ENCODE peak calls at places on chromosomes 12 and 14, in seven cellular contexts. J, R, G, H, X, U and T are unnamed samples.

GRCh38 chr12:102851246-102851645 is 65.8 kb downstream of the PAH start:
- DNase-seq in G (no peak), H (no peak), U (peak; percentile 4), R (no peak), X (no peak), J (no peak), T (no peak)

GRCh38 chr14:77647853-77648252 is 31.4 kb upstream of the SPTLC2 start:
- DNase-seq in J (no peak), H (no peak), R (no peak), U (no peak), X (no peak), G (no peak), T (no peak)

GRCh38 chr12:103600967-103601728 is 14.1 kb downstream of the STAB2 start:
- DNase-seq in U (no peak), J (no peak), G (no peak), R (no peak), X (no peak), H (no peak), T (no peak)

GRCh38 chr12:132824053-132824452 is 4.6 kb downstream of the GOLGA3 start:
- DNase-seq in X (no peak), G (no peak), U (peak; percentile 80), R (peak; percentile 32), H (no peak), J (no peak), T (no peak)

GRCh38 chr14:76640923-76641395 is 120.3 kb upstream of the VASH1 start:
- DNase-seq in J (no peak), H (no peak), G (no peak), U (no peak), R (no peak), X (no peak), T (no peak)

GRCh38 chr14:81474156-81474492 is 59.5 kb downstream of the SEL1L start:
- DNase-seq in J (no peak), X (no peak), H (no peak), U (no peak), R (no peak), G (no peak), T (no peak)

GRCh38 chr12:5262885-5263284 is 169.0 kb upstream of the NTF3 start:
- DNase-seq in G (no peak), H (no peak), U (no peak), X (no peak), J (no peak), R (peak; percentile 56), T (no peak)

GRCh38 chr12:3137268-3137761 is 60.1 kb downstream of the TSPAN9 start:
- DNase-seq in X (no peak), H (peak; percentile 62), U (peak; percentile 48), R (peak; percentile 26), G (no peak), J (peak; percentile 63), T (no peak)

GRCh38 chr14:101590062-101590461 is 28.8 kb downstream of the DIO3 start:
- DNase-seq in G (no peak), J (no peak), H (no peak), U (no peak), X (peak; percentile 40), R (no peak), T (no peak)

GRCh38 chr14:64737391-64738305 is 33.4 kb downstream of the PLEKHG3 start:
- DNase-seq in R (no peak), X (no peak), G (no peak), J (no peak), U (no peak), H (no peak), T (no peak)

GRCh38 chr14:51079489-51079888 is 15.4 kb downstream of the TRIM9 start:
- DNase-seq in J (no peak), G (no peak), X (no peak), R (no peak), U (peak; percentile 50), H (no peak), T (no peak)

GRCh38 chr14:106417224-106418049 is 891.1 kb downstream of the TMEM121 start:
- DNase-seq in X (peak; percentile 100), R (no peak), G (no peak), U (no peak), H (peak; percentile 64), J (no peak), T (no peak)

GRCh38 chr12:11807453-11807852 is 158.0 kb downstream of the ETV6 start:
- DNase-seq in X (no peak), H (no peak), G (no peak), R (no peak), J (no peak), U (peak; percentile 47), T (no peak)

GRCh38 chr12:111160350-111161142 is 208.3 kb downstream of the PHETA1 start:
- DNase-seq in U (no peak), X (no peak), H (no peak), G (no peak), R (no peak), J (no peak), T (no peak)

GRCh38 chr12:101759396-101760047 is 20.3 kb upstream of the SYCP3 start:
- DNase-seq in J (peak; percentile 67), H (no peak), G (no peak), U (peak; percentile 52), R (peak; percentile 15), X (no peak), T (no peak)

GRCh38 chr12:53798575-53798974 is 46.8 kb upstream of the CISTR start:
- DNase-seq in G (peak; percentile 56), X (no peak), J (no peak), U (no peak), R (no peak), H (no peak), T (no peak)

GRCh38 chr12:46382974-46383653 is 10.5 kb upstream of the SLC38A2 start:
- DNase-seq in G (peak; percentile 94), R (peak; percentile 96), H (peak; percentile 99), U (peak; percentile 97), J (peak; percentile 88), X (peak; percentile 94), T (peak; percentile 96)

GRCh38 chr12:92971869-92972524 is 42.9 kb upstream of the EEA1 start:
- DNase-seq in J (peak; percentile 62), G (no peak), R (peak; percentile 87), X (no peak), H (no peak), U (peak; percentile 83), T (peak; percentile 28)

GRCh38 chr12:117151195-117152031 is 38.9 kb downstream of the FBXO21 start:
- DNase-seq in H (peak; percentile 79), R (peak; percentile 43), G (peak; percentile 28), X (no peak), J (peak; percentile 41), U (peak; percentile 57), T (peak; percentile 5)

GRCh38 chr14:51328089-51328941 is 88.3 kb downstream of the TMX1 start:
- DNase-seq in U (peak; percentile 73), H (no peak), X (peak; percentile 56), R (peak; percentile 83), G (peak; percentile 2), J (peak; percentile 48), T (no peak)

GRCh38 chr12:124449623-124450375 is 117.6 kb downstream of the NCOR2 start:
- DNase-seq in J (no peak), G (no peak), H (peak; percentile 35), U (no peak), X (no peak), R (no peak), T (no peak)

GRCh38 chr12:32651151-32651955 is 27.7 kb upstream of the DNM1L start:
- DNase-seq in G (no peak), R (no peak), J (no peak), H (no peak), U (no peak), X (no peak), T (no peak)

GRCh38 chr14:22973217-22974032 is 8.9 kb downstream of the AJUBA start:
- DNase-seq in X (no peak), R (peak; percentile 43), U (peak; percentile 75), H (no peak), J (peak; percentile 67), G (no peak), T (no peak)